ENCODE peak calls at places on chromosomes 6 and 20, in five cellular contexts. One of them, this sample, is unnamed.

GRCh38 chr6:73032586-73032985 is 192.7 kb downstream of the KHDC1L start:
- DNase-seq in GM23248: peak; percentile 74
- DNase-seq in A549: peak; percentile 2
- DNase-seq in CD8-positive, alpha-beta T cell: no peak
- DNase-seq in CD8-positive, alpha-beta memory T cell: no peak
- DNase-seq in this sample: no peak

GRCh38 chr6:41640436-41640835 is 2.2 kb downstream of the MDFI start:
- DNase-seq in GM23248: no peak
- DNase-seq in A549: no peak
- DNase-seq in CD8-positive, alpha-beta T cell: no peak
- DNase-seq in CD8-positive, alpha-beta memory T cell: no peak
- DNase-seq in this sample: no peak

GRCh38 chr20:3739054-3739925 is 6.8 kb downstream of the HSPA12B start:
- DNase-seq in GM23248: no peak
- DNase-seq in A549: no peak
- DNase-seq in CD8-positive, alpha-beta T cell: no peak
- DNase-seq in CD8-positive, alpha-beta memory T cell: no peak
- DNase-seq in this sample: no peak

GRCh38 chr6:101150226-101150625 is 243.3 kb upstream of the GRIK2 start:
- DNase-seq in GM23248: no peak
- DNase-seq in A549: no peak
- DNase-seq in CD8-positive, alpha-beta T cell: no peak
- DNase-seq in CD8-positive, alpha-beta memory T cell: no peak
- DNase-seq in this sample: no peak

GRCh38 chr6:167397712-167398111 is 72.8 kb downstream of the TTLL2 start:
- DNase-seq in GM23248: no peak
- DNase-seq in A549: no peak
- DNase-seq in CD8-positive, alpha-beta T cell: no peak
- DNase-seq in CD8-positive, alpha-beta memory T cell: no peak
- DNase-seq in this sample: no peak

GRCh38 chr6:113596907-113597583 is 260.1 kb upstream of the MARCKS start:
- DNase-seq in GM23248: peak; percentile 61
- DNase-seq in A549: no peak
- DNase-seq in CD8-positive, alpha-beta T cell: no peak
- DNase-seq in CD8-positive, alpha-beta memory T cell: no peak
- DNase-seq in this sample: no peak

GRCh38 chr6:95670011-95670463 is 92.7 kb downstream of the MANEA start:
- DNase-seq in GM23248: no peak
- DNase-seq in A549: no peak
- DNase-seq in CD8-positive, alpha-beta T cell: no peak
- DNase-seq in CD8-positive, alpha-beta memory T cell: no peak
- DNase-seq in this sample: no peak

GRCh38 chr20:37200926-37201826 is 21.8 kb upstream of the MROH8 start:
- DNase-seq in GM23248: no peak
- DNase-seq in A549: no peak
- DNase-seq in CD8-positive, alpha-beta T cell: no peak
- DNase-seq in CD8-positive, alpha-beta memory T cell: no peak
- DNase-seq in this sample: no peak

GRCh38 chr20:50303573-50304500 is 113.2 kb downstream of the CEBPB start:
- DNase-seq in GM23248: peak; percentile 71
- DNase-seq in A549: no peak
- DNase-seq in CD8-positive, alpha-beta T cell: no peak
- DNase-seq in CD8-positive, alpha-beta memory T cell: no peak
- DNase-seq in this sample: no peak

GRCh38 chr6:19303381-19303780 is 533.8 kb upstream of the ID4 start:
- DNase-seq in GM23248: peak; percentile 16
- DNase-seq in A549: no peak
- DNase-seq in CD8-positive, alpha-beta T cell: no peak
- DNase-seq in CD8-positive, alpha-beta memory T cell: no peak
- DNase-seq in this sample: no peak

GRCh38 chr6:146981981-146982380 is 222.2 kb upstream of the STXBP5 start:
- DNase-seq in GM23248: no peak
- DNase-seq in A549: no peak
- DNase-seq in CD8-positive, alpha-beta T cell: no peak
- DNase-seq in CD8-positive, alpha-beta memory T cell: no peak
- DNase-seq in this sample: no peak

GRCh38 chr6:55886185-55886836 is 10.9 kb upstream of the BMP5 start:
- DNase-seq in GM23248: peak; percentile 65
- DNase-seq in A549: no peak
- DNase-seq in CD8-positive, alpha-beta T cell: no peak
- DNase-seq in CD8-positive, alpha-beta memory T cell: no peak
- DNase-seq in this sample: no peak

GRCh38 chr6:54935739-54936138 is 89.2 kb downstream of the FAM83B start:
- DNase-seq in GM23248: peak; percentile 40
- DNase-seq in A549: peak; percentile 9
- DNase-seq in CD8-positive, alpha-beta T cell: no peak
- DNase-seq in CD8-positive, alpha-beta memory T cell: no peak
- DNase-seq in this sample: no peak

GRCh38 chr6:52391599-52391998 is 28.5 kb upstream of the EFHC1 start:
- DNase-seq in GM23248: no peak
- DNase-seq in A549: no peak
- DNase-seq in CD8-positive, alpha-beta T cell: no peak
- DNase-seq in CD8-positive, alpha-beta memory T cell: no peak
- DNase-seq in this sample: no peak

GRCh38 chr6:141587482-141588266 is 545.1 kb upstream of the GJE1 start:
- DNase-seq in GM23248: peak; percentile 49
- DNase-seq in A549: no peak
- DNase-seq in CD8-positive, alpha-beta T cell: no peak
- DNase-seq in CD8-positive, alpha-beta memory T cell: no peak
- DNase-seq in this sample: no peak

GRCh38 chr6:130810307-130811030 is 16.7 kb upstream of the SMLR1 start:
- DNase-seq in GM23248: peak; percentile 24
- DNase-seq in A549: no peak
- DNase-seq in CD8-positive, alpha-beta T cell: no peak
- DNase-seq in CD8-positive, alpha-beta memory T cell: no peak
- DNase-seq in this sample: no peak

GRCh38 chr20:49132995-49133451 is 55.1 kb downstream of the STAU1 start:
- DNase-seq in GM23248: peak; percentile 84
- DNase-seq in A549: peak; percentile 57
- DNase-seq in CD8-positive, alpha-beta T cell: no peak
- DNase-seq in CD8-positive, alpha-beta memory T cell: no peak
- DNase-seq in this sample: peak; percentile 59

GRCh38 chr20:17969884-17970409 is 1.1 kb downstream of the MGME1 start:
- DNase-seq in GM23248: peak; percentile 76
- DNase-seq in A549: peak; percentile 40
- DNase-seq in CD8-positive, alpha-beta T cell: peak; percentile 29
- DNase-seq in CD8-positive, alpha-beta memory T cell: peak; percentile 13
- DNase-seq in this sample: peak; percentile 45

GRCh38 chr6:148771212-148771601 is 24.4 kb downstream of the UST start:
- DNase-seq in GM23248: no peak
- DNase-seq in A549: no peak
- DNase-seq in CD8-positive, alpha-beta T cell: no peak
- DNase-seq in CD8-positive, alpha-beta memory T cell: no peak
- DNase-seq in this sample: no peak

GRCh38 chr6:31187780-31188194 is 17.3 kb upstream of the POU5F1 start:
- DNase-seq in GM23248: no peak
- DNase-seq in A549: no peak
- DNase-seq in CD8-positive, alpha-beta T cell: no peak
- DNase-seq in CD8-positive, alpha-beta memory T cell: no peak
- DNase-seq in this sample: no peak

GRCh38 chr6:127266892-127267741 is 453 bp downstream of the RNF146 start:
- DNase-seq in GM23248: peak; percentile 79
- DNase-seq in A549: peak; percentile 31
- DNase-seq in CD8-positive, alpha-beta T cell: peak; percentile 41
- DNase-seq in CD8-positive, alpha-beta memory T cell: peak; percentile 39
- DNase-seq in this sample: peak; percentile 62

GRCh38 chr6:49898904-49899566 is 32.7 kb upstream of the CRISP1 start:
- DNase-seq in GM23248: no peak
- DNase-seq in A549: no peak
- DNase-seq in CD8-positive, alpha-beta T cell: no peak
- DNase-seq in CD8-positive, alpha-beta memory T cell: no peak
- DNase-seq in this sample: no peak

GRCh38 chr6:27854421-27854820 is 57.8 kb downstream of the OR2B2 start:
- DNase-seq in GM23248: no peak
- DNase-seq in A549: no peak
- DNase-seq in CD8-positive, alpha-beta T cell: no peak
- DNase-seq in CD8-positive, alpha-beta memory T cell: no peak
- DNase-seq in this sample: no peak

DNA sequence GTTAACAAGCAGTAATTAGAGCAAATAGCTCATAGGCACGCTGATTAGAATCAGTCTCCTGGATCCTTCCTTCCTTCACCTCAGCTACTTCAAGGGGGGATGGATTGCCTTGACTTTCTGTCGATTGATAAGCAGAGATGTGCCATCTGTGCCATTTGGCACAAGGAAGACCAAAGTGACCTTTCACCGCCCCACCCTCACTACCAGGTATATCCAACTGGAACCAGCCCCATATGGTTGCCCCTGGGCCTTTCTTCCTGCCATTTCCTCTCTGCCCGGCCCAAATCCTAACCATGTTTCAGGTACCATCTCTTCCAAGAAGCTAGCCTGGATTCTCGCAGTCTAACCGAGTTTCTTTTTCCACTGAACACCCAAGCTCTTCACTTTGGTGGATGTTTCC is 8.7 kb upstream of the CPNE5 start:
- DNase-seq in GM23248: no peak
- DNase-seq in A549: no peak
- DNase-seq in CD8-positive, alpha-beta T cell: no peak
- DNase-seq in CD8-positive, alpha-beta memory T cell: no peak
- DNase-seq in this sample: no peak
- H3K4me1 ChIP-seq in GM23248: peaks cover 7% of the 10 kb centered on the region
- H3K4me1 ChIP-seq in A549: no peaks in the 10 kb centered on the region
- H3K4me1 ChIP-seq in CD8-positive, alpha-beta T cell: no peaks in the 10 kb centered on the region
- H3K4me1 ChIP-seq in CD8-positive, alpha-beta memory T cell: no peaks in the 10 kb centered on the region
- H3K4me1 ChIP-seq in this sample: no peaks in the 10 kb centered on the region

DNA sequence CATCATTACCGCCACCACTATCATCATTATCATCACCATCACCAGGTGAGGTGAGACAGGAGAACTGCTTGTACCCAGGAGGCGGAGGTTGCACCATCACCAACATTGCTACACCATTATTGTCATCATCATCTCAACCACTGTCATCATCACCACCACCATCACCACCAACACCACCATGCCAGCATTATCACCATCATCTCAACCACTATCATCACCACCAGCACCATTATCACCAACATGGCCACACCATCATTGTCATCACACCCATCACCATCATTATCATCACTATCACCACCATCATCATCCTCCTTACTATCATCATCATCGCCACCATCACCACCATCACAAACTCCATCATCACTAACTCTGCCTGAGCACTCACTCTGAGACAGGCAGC is 661.8 kb upstream of the DEFB115 start:
- DNase-seq in GM23248: no peak
- DNase-seq in A549: no peak
- DNase-seq in CD8-positive, alpha-beta T cell: no peak
- DNase-seq in CD8-positive, alpha-beta memory T cell: no peak
- DNase-seq in this sample: no peak
- H3K4me3 ChIP-seq in GM23248: no peak overlapping the region
- H3K4me3 ChIP-seq in A549: no peak overlapping the region
- H3K4me3 ChIP-seq in CD8-positive, alpha-beta T cell: no peak overlapping the region
- H3K4me3 ChIP-seq in CD8-positive, alpha-beta memory T cell: no peak overlapping the region
- H3K4me3 ChIP-seq in this sample: no peak overlapping the region

GRCh38 chr6:159691133-159691962 is 1.7 kb downstream of the SOD2 start:
- DNase-seq in GM23248: peak; percentile 86
- DNase-seq in A549: peak; percentile 50
- DNase-seq in CD8-positive, alpha-beta T cell: no peak
- DNase-seq in CD8-positive, alpha-beta memory T cell: no peak
- DNase-seq in this sample: peak; percentile 58
- H3K4me1 ChIP-seq in GM23248: peaks cover 23% of the 10 kb centered on the region
- H3K4me1 ChIP-seq in A549: peaks cover 20% of the 10 kb centered on the region
- H3K4me1 ChIP-seq in CD8-positive, alpha-beta T cell: peaks cover 32% of the 10 kb centered on the region
- H3K4me1 ChIP-seq in CD8-positive, alpha-beta memory T cell: peaks cover 39% of the 10 kb centered on the region
- H3K4me1 ChIP-seq in this sample: peaks cover 65% of the 10 kb centered on the region

GRCh38 chr6:168440520-168441433 is at the start of gene SMOC2:
- DNase-seq in GM23248: no peak
- DNase-seq in A549: no peak
- DNase-seq in CD8-positive, alpha-beta T cell: no peak
- DNase-seq in CD8-positive, alpha-beta memory T cell: no peak
- DNase-seq in this sample: no peak
- H3K4me3 ChIP-seq in GM23248: no peak within 1 kb of the TSS
- H3K4me3 ChIP-seq in A549: peak within 1 kb of the TSS; percentile 30
- H3K4me3 ChIP-seq in CD8-positive, alpha-beta T cell: no peak within 1 kb of the TSS
- H3K4me3 ChIP-seq in CD8-positive, alpha-beta memory T cell: no peak within 1 kb of the TSS
- H3K4me3 ChIP-seq in this sample: no peak within 1 kb of the TSS

GRCh38 chr6:7903673-7904072 is 6.9 kb downstream of the TXNDC5 start:
- DNase-seq in GM23248: no peak
- DNase-seq in A549: no peak
- DNase-seq in CD8-positive, alpha-beta T cell: no peak
- DNase-seq in CD8-positive, alpha-beta memory T cell: no peak
- DNase-seq in this sample: no peak
- H3K4me1 ChIP-seq in GM23248: peaks cover 6% of the 10 kb centered on the region
- H3K4me1 ChIP-seq in A549: peaks cover 14% of the 10 kb centered on the region
- H3K4me1 ChIP-seq in CD8-positive, alpha-beta T cell: no peaks in the 10 kb centered on the region
- H3K4me1 ChIP-seq in CD8-positive, alpha-beta memory T cell: no peaks in the 10 kb centered on the region
- H3K4me1 ChIP-seq in this sample: peaks cover 4% of the 10 kb centered on the region

GRCh38 chr6:25365159-25365558 is 86.0 kb downstream of the CARMIL1 start:
- DNase-seq in GM23248: no peak
- DNase-seq in A549: no peak
- DNase-seq in CD8-positive, alpha-beta T cell: no peak
- DNase-seq in CD8-positive, alpha-beta memory T cell: no peak
- DNase-seq in this sample: no peak

GRCh38 chr6:25359191-25359861 is 80.2 kb downstream of the CARMIL1 start:
- DNase-seq in GM23248: peak; percentile 88
- DNase-seq in A549: no peak
- DNase-seq in CD8-positive, alpha-beta T cell: no peak
- DNase-seq in CD8-positive, alpha-beta memory T cell: no peak
- DNase-seq in this sample: no peak

GRCh38 chr6:25363429-25363828 is 84.3 kb downstream of the CARMIL1 start:
- DNase-seq in GM23248: no peak
- DNase-seq in A549: no peak
- DNase-seq in CD8-positive, alpha-beta T cell: no peak
- DNase-seq in CD8-positive, alpha-beta memory T cell: no peak
- DNase-seq in this sample: no peak

GRCh38 chr6:25359891-25360290 is 80.7 kb downstream of the CARMIL1 start:
- DNase-seq in GM23248: peak; percentile 26
- DNase-seq in A549: no peak
- DNase-seq in CD8-positive, alpha-beta T cell: no peak
- DNase-seq in CD8-positive, alpha-beta memory T cell: no peak
- DNase-seq in this sample: no peak

GRCh38 chr6:25360611-25361010 is 81.4 kb downstream of the CARMIL1 start:
- DNase-seq in GM23248: peak; percentile 64
- DNase-seq in A549: no peak
- DNase-seq in CD8-positive, alpha-beta T cell: no peak
- DNase-seq in CD8-positive, alpha-beta memory T cell: no peak
- DNase-seq in this sample: no peak
- H3K4me3 ChIP-seq in GM23248: peak overlapping the region; percentile 9
- H3K4me3 ChIP-seq in A549: no peak overlapping the region
- H3K4me3 ChIP-seq in CD8-positive, alpha-beta T cell: no peak overlapping the region
- H3K4me3 ChIP-seq in CD8-positive, alpha-beta memory T cell: no peak overlapping the region
- H3K4me3 ChIP-seq in this sample: no peak overlapping the region

GRCh38 chr20:63952769-63953168 is 3.4 kb downstream of the UCKL1 start:
- DNase-seq in GM23248: no peak
- DNase-seq in A549: no peak
- DNase-seq in CD8-positive, alpha-beta T cell: no peak
- DNase-seq in CD8-positive, alpha-beta memory T cell: no peak
- DNase-seq in this sample: no peak
- H3K4me1 ChIP-seq in GM23248: peaks cover 27% of the 10 kb centered on the region
- H3K4me1 ChIP-seq in A549: peaks cover 51% of the 10 kb centered on the region
- H3K4me1 ChIP-seq in CD8-positive, alpha-beta T cell: peaks cover 51% of the 10 kb centered on the region
- H3K4me1 ChIP-seq in CD8-positive, alpha-beta memory T cell: peaks cover 49% of the 10 kb centered on the region
- H3K4me1 ChIP-seq in this sample: peaks cover 62% of the 10 kb centered on the region

GRCh38 chr6:43097098-43097489 is 21.0 kb downstream of the PTK7 start:
- DNase-seq in GM23248: no peak
- DNase-seq in A549: no peak
- DNase-seq in CD8-positive, alpha-beta T cell: no peak
- DNase-seq in CD8-positive, alpha-beta memory T cell: no peak
- DNase-seq in this sample: no peak
- H3K4me3 ChIP-seq in GM23248: peak overlapping the region; percentile 17
- H3K4me3 ChIP-seq in A549: no peak overlapping the region
- H3K4me3 ChIP-seq in CD8-positive, alpha-beta T cell: no peak overlapping the region
- H3K4me3 ChIP-seq in CD8-positive, alpha-beta memory T cell: no peak overlapping the region
- H3K4me3 ChIP-seq in this sample: no peak overlapping the region

This sample was measured in CD4-positive, alpha-beta memory T cell.